ENCODE peak calls at places on chromosome 6, in five cellular contexts. One of them, this sample, is unnamed.

GRCh38 chr6:109304284-109305015 is 77.8 kb downstream of the CD164 start:
- DNase-seq in Right ventricle myocardium superior: no peak
- DNase-seq in AG10803: no peak
- DNase-seq in NCI-H2171: no peak
- DNase-seq in GM20000: no peak
- DNase-seq in this sample: no peak

GRCh38 chr6:87944541-87944954 is 103.1 kb upstream of the SPACA1 start:
- DNase-seq in GM20000: peak
- DNase-seq in NCI-H2171: peak
- DNase-seq in Right ventricle myocardium superior: peak
- DNase-seq in AG10803: peak
- DNase-seq in this sample: peak

GRCh38 chr6:34242252-34243130 is 5.8 kb downstream of the HMGA1 start:
- DNase-seq in Right ventricle myocardium superior: no peak
- DNase-seq in AG10803: no peak
- DNase-seq in NCI-H2171: no peak
- DNase-seq in GM20000: peak
- DNase-seq in this sample: no peak

GRCh38 chr6:53361549-53362031 is 12.8 kb upstream of the ELOVL5 start:
- DNase-seq in GM20000: peak
- DNase-seq in Right ventricle myocardium superior: peak
- DNase-seq in AG10803: peak
- DNase-seq in NCI-H2171: no peak
- DNase-seq in this sample: no peak

GRCh38 chr6:168603234-168603633 is 162.2 kb downstream of the SMOC2 start:
- DNase-seq in AG10803: no peak
- DNase-seq in NCI-H2171: peak
- DNase-seq in Right ventricle myocardium superior: no peak
- DNase-seq in GM20000: no peak
- DNase-seq in this sample: no peak

GRCh38 chr6:150962436-150962835 is 96.9 kb downstream of the MTHFD1L start:
- DNase-seq in AG10803: no peak
- DNase-seq in GM20000: no peak
- DNase-seq in NCI-H2171: no peak
- DNase-seq in Right ventricle myocardium superior: no peak
- DNase-seq in this sample: no peak

GRCh38 chr6:38391206-38391908 is 248.4 kb downstream of the BTBD9 start:
- DNase-seq in GM20000: no peak
- DNase-seq in Right ventricle myocardium superior: no peak
- DNase-seq in NCI-H2171: no peak
- DNase-seq in AG10803: no peak
- DNase-seq in this sample: no peak

GRCh38 chr6:149716584-149716983 is 1.3 kb downstream of the LATS1 start:
- DNase-seq in GM20000: peak
- DNase-seq in AG10803: no peak
- DNase-seq in NCI-H2171: no peak
- DNase-seq in Right ventricle myocardium superior: no peak
- DNase-seq in this sample: no peak

GRCh38 chr6:141580121-141580520 is 552.6 kb upstream of the GJE1 start:
- DNase-seq in NCI-H2171: no peak
- DNase-seq in GM20000: no peak
- DNase-seq in AG10803: no peak
- DNase-seq in Right ventricle myocardium superior: no peak
- DNase-seq in this sample: no peak

GRCh38 chr6:147662639-147663038 is 154.1 kb downstream of the SAMD5 start:
- DNase-seq in Right ventricle myocardium superior: no peak
- DNase-seq in NCI-H2171: no peak
- DNase-seq in AG10803: no peak
- DNase-seq in GM20000: no peak
- DNase-seq in this sample: no peak

GRCh38 chr6:144581807-144582537 is 296.8 kb downstream of the UTRN start:
- DNase-seq in AG10803: no peak
- DNase-seq in NCI-H2171: no peak
- DNase-seq in GM20000: peak
- DNase-seq in Right ventricle myocardium superior: no peak
- DNase-seq in this sample: no peak

GRCh38 chr6:95384988-95385387 is 192.3 kb upstream of the MANEA start:
- DNase-seq in Right ventricle myocardium superior: no peak
- DNase-seq in NCI-H2171: no peak
- DNase-seq in GM20000: no peak
- DNase-seq in AG10803: no peak
- DNase-seq in this sample: no peak

GRCh38 chr6:906920-907319 is 214.0 kb upstream of the EXOC2 start:
- DNase-seq in GM20000: no peak
- DNase-seq in Right ventricle myocardium superior: no peak
- DNase-seq in NCI-H2171: no peak
- DNase-seq in AG10803: peak
- DNase-seq in this sample: no peak

GRCh38 chr6:144955853-144956252 is 670.7 kb downstream of the UTRN start:
- DNase-seq in NCI-H2171: no peak
- DNase-seq in Right ventricle myocardium superior: no peak
- DNase-seq in AG10803: peak
- DNase-seq in GM20000: no peak
- DNase-seq in this sample: no peak

GRCh38 chr6:44217332-44218143 is 812 bp downstream of the MYMX start:
- DNase-seq in GM20000: peak
- DNase-seq in NCI-H2171: no peak
- DNase-seq in AG10803: peak
- DNase-seq in Right ventricle myocardium superior: peak
- DNase-seq in this sample: no peak

GRCh38 chr6:75044846-75045245 is 161.0 kb downstream of the COL12A1 start:
- DNase-seq in Right ventricle myocardium superior: no peak
- DNase-seq in AG10803: peak
- DNase-seq in GM20000: no peak
- DNase-seq in NCI-H2171: no peak
- DNase-seq in this sample: no peak

GRCh38 chr6:146598785-146599405 is at the start of gene ADGB:
- DNase-seq in GM20000: no peak
- DNase-seq in Right ventricle myocardium superior: peak
- DNase-seq in AG10803: peak
- DNase-seq in NCI-H2171: no peak
- DNase-seq in this sample: peak

GRCh38 chr6:146923434-146923833 is 280.8 kb upstream of the STXBP5 start:
- DNase-seq in Right ventricle myocardium superior: no peak
- DNase-seq in GM20000: no peak
- DNase-seq in AG10803: no peak
- DNase-seq in NCI-H2171: no peak
- DNase-seq in this sample: no peak

GRCh38 chr6:116280161-116280959 is 630 bp upstream of the TSPYL1 start:
- DNase-seq in AG10803: peak
- DNase-seq in Right ventricle myocardium superior: no peak
- DNase-seq in NCI-H2171: no peak
- DNase-seq in GM20000: no peak
- DNase-seq in this sample: no peak

GRCh38 chr6:139732451-139732850 is 358.0 kb upstream of the CITED2 start:
- DNase-seq in GM20000: no peak
- DNase-seq in NCI-H2171: no peak
- DNase-seq in AG10803: peak
- DNase-seq in Right ventricle myocardium superior: no peak
- DNase-seq in this sample: no peak

GRCh38 chr6:118745156-118745555 is 93.8 kb upstream of the CEP85L start:
- DNase-seq in GM20000: no peak
- DNase-seq in AG10803: no peak
- DNase-seq in NCI-H2171: no peak
- DNase-seq in Right ventricle myocardium superior: no peak
- DNase-seq in this sample: no peak

GRCh38 chr6:156662025-156662445 is 115.1 kb upstream of the ARID1B start:
- DNase-seq in GM20000: peak
- DNase-seq in NCI-H2171: no peak
- DNase-seq in Right ventricle myocardium superior: no peak
- DNase-seq in AG10803: peak
- DNase-seq in this sample: no peak

GRCh38 chr6:62613920-62614319 is 327.9 kb upstream of the KHDRBS2 start:
- DNase-seq in Right ventricle myocardium superior: no peak
- DNase-seq in NCI-H2171: no peak
- DNase-seq in GM20000: no peak
- DNase-seq in AG10803: no peak
- DNase-seq in this sample: no peak

GRCh38 chr6:30129270-30129669 is 6.7 kb upstream of the TRIM40 start:
- DNase-seq in Right ventricle myocardium superior: no peak
- DNase-seq in AG10803: no peak
- DNase-seq in GM20000: no peak
- DNase-seq in NCI-H2171: no peak
- DNase-seq in this sample: no peak

GRCh38 chr6:165766457-165766856 is 103.4 kb upstream of the PDE10A start:
- DNase-seq in AG10803: no peak
- DNase-seq in GM20000: no peak
- DNase-seq in NCI-H2171: no peak
- DNase-seq in Right ventricle myocardium superior: no peak
- DNase-seq in this sample: no peak

GRCh38 chr6:155381856-155382690 is 67.8 kb upstream of the TFB1M start:
- DNase-seq in GM20000: no peak
- DNase-seq in NCI-H2171: no peak
- DNase-seq in Right ventricle myocardium superior: no peak
- DNase-seq in AG10803: peak
- DNase-seq in this sample: no peak

GRCh38 chr6:38713812-38714211 is 1.3 kb upstream of the DNAH8 start:
- DNase-seq in Right ventricle myocardium superior: no peak
- DNase-seq in NCI-H2171: no peak
- DNase-seq in GM20000: peak
- DNase-seq in AG10803: peak
- DNase-seq in this sample: no peak

GRCh38 chr6:113306552-113307145 is 550.5 kb upstream of the MARCKS start:
- DNase-seq in Right ventricle myocardium superior: peak
- DNase-seq in NCI-H2171: no peak
- DNase-seq in GM20000: peak
- DNase-seq in AG10803: no peak
- DNase-seq in this sample: no peak

GRCh38 chr6:133512410-133513016 is 271.4 kb downstream of the EYA4 start:
- DNase-seq in NCI-H2171: no peak
- DNase-seq in Right ventricle myocardium superior: peak
- DNase-seq in AG10803: peak
- DNase-seq in GM20000: peak
- DNase-seq in this sample: peak

GRCh38 chr6:167576050-167576741 is 250.5 kb upstream of the AFDN start:
- DNase-seq in NCI-H2171: no peak
- DNase-seq in GM20000: no peak
- DNase-seq in AG10803: no peak
- DNase-seq in Right ventricle myocardium superior: peak
- DNase-seq in this sample: peak

GRCh38 chr6:168219167-168219566 is 100.4 kb downstream of the DACT2 start:
- DNase-seq in Right ventricle myocardium superior: peak
- DNase-seq in NCI-H2171: no peak
- DNase-seq in GM20000: no peak
- DNase-seq in AG10803: peak
- DNase-seq in this sample: peak

GRCh38 chr6:68639211-68639610 is 4.1 kb downstream of the ADGRB3 start:
- DNase-seq in NCI-H2171: no peak
- DNase-seq in GM20000: no peak
- DNase-seq in Right ventricle myocardium superior: no peak
- DNase-seq in AG10803: no peak
- DNase-seq in this sample: no peak

GRCh38 chr6:84588697-84589080 is 175.7 kb downstream of the TBX18 start:
- DNase-seq in NCI-H2171: no peak
- DNase-seq in AG10803: no peak
- DNase-seq in GM20000: no peak
- DNase-seq in Right ventricle myocardium superior: no peak
- DNase-seq in this sample: no peak

GRCh38 chr6:101847690-101848089 is 454.2 kb downstream of the GRIK2 start:
- DNase-seq in GM20000: no peak
- DNase-seq in Right ventricle myocardium superior: no peak
- DNase-seq in AG10803: no peak
- DNase-seq in NCI-H2171: no peak
- DNase-seq in this sample: no peak